ENCODE peak calls at places on chromosomes 16 and 17, in nine cellular contexts. E, H, O, T, G, I, P, U and B are unnamed samples.

GRCh38 chr17:78745407-78746088 is 36.5 kb downstream of the CYTH1 start:
- DNase-seq in E (no peak), H (peak; percentile 27), O (peak; percentile 60), T (peak; percentile 44), G (peak; percentile 51), I (no peak), P (no peak), U (peak; percentile 51), B (no peak)

GRCh38 chr17:1643293-1643998 is 2.1 kb downstream of the SCARF1 start:
- DNase-seq in E (peak; percentile 65), H (peak; percentile 67), O (peak; percentile 79), T (peak; percentile 82), G (peak; percentile 93), I (no peak), P (no peak), U (peak; percentile 43), B (peak; percentile 70)

GRCh38 chr16:57115504-57116182 is 23.3 kb downstream of the CPNE2 start:
- DNase-seq in E (no peak), H (no peak), O (no peak), T (peak; percentile 82), G (no peak), I (peak; percentile 78), P (no peak), U (no peak), B (no peak)

GRCh38 chr17:75979705-75980187 is 706 bp downstream of the TEN1 start:
- DNase-seq in E (no peak), H (no peak), O (no peak), T (no peak), G (no peak), I (no peak), P (no peak), U (no peak), B (no peak)

GRCh38 chr16:50771366-50771765 is 29.5 kb downstream of the CYLD start:
- DNase-seq in E (no peak), H (no peak), O (no peak), T (no peak), G (no peak), I (no peak), P (no peak), U (no peak), B (no peak)

GRCh38 chr17:76982408-76983074 is 114.3 kb downstream of the MGAT5B start:
- DNase-seq in E (no peak), H (no peak), O (peak; percentile 43), T (no peak), G (no peak), I (no peak), P (no peak), U (no peak), B (no peak)

GRCh38 chr17:50957600-50958575 is 91.7 kb upstream of the TOB1 start:
- DNase-seq in E (no peak), H (no peak), O (no peak), T (no peak), G (no peak), I (no peak), P (no peak), U (no peak), B (no peak)

GRCh38 chr16:396199-396598 is 800 bp upstream of the NME4 start:
- DNase-seq in E (no peak), H (no peak), O (no peak), T (no peak), G (no peak), I (no peak), P (no peak), U (no peak), B (no peak)

GRCh38 chr17:50381260-50381815 is 8.3 kb downstream of the EME1 start:
- DNase-seq in E (no peak), H (no peak), O (no peak), T (no peak), G (no peak), I (no peak), P (no peak), U (no peak), B (no peak)

GRCh38 chr16:86215979-86216585 is 294.2 kb upstream of the FOXF1 start:
- DNase-seq in E (no peak), H (no peak), O (no peak), T (no peak), G (no peak), I (peak; percentile 61), P (no peak), U (no peak), B (no peak)

GRCh38 chr17:28871056-28871579 is 16.3 kb downstream of the ERAL1 start:
- DNase-seq in E (no peak), H (no peak), O (peak; percentile 38), T (no peak), G (no peak), I (no peak), P (no peak), U (no peak), B (no peak)

GRCh38 chr16:54466233-54466632 is 179.6 kb upstream of the IRX3 start:
- DNase-seq in E (no peak), H (no peak), O (no peak), T (no peak), G (no peak), I (no peak), P (no peak), U (no peak), B (no peak)

GRCh38 chr16:55333690-55334089 is 9.7 kb downstream of the IRX6 start:
- DNase-seq in E (no peak), H (no peak), O (no peak), T (no peak), G (no peak), I (no peak), P (no peak), U (no peak), B (no peak)

GRCh38 chr17:3512512-3513171 is 36.8 kb downstream of the ASPA start:
- DNase-seq in E (no peak), H (no peak), O (no peak), T (peak; percentile 90), G (peak; percentile 89), I (peak; percentile 88), P (no peak), U (no peak), B (no peak)

GRCh38 chr17:38611872-38612376 is 6.2 kb upstream of the SRCIN1 start:
- DNase-seq in E (no peak), H (no peak), O (no peak), T (no peak), G (no peak), I (no peak), P (no peak), U (no peak), B (no peak)

GRCh38 chr17:74798239-74798707 is 22.1 kb upstream of the NAT9 start:
- DNase-seq in E (no peak), H (no peak), O (no peak), T (no peak), G (no peak), I (no peak), P (no peak), U (no peak), B (no peak)

DNA sequence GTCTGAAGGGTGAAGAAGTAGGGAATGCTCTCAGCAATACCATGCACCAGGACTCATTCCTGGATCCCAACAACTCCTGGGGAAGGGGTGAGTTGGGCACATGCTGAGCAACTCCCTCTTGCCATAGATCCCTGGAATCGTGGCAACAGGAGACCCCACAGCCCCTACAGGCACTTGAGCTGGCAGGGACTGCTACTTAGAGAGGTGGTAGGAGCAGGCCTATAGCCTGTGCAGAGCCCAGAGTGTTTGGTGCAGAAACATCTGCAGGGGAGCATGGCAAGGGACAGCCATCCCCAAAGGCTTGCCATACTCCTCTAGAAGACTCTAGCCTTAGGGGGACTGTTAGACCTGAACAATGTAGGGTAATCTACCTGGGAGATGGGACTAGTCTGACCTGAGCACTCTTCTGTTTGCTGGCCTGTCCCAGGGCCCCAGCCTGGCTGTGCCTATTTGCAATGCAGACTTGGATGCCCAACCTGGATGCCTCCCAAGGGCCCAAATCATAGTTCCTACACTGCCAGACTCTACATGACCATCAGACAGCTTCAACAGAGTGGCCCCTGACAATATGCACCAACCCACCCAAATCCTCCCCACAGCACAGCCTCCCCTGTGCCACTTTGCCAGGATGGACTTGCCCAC is 568.6 kb upstream of the KIF2B start:
- DNase-seq in E (no peak), H (no peak), O (no peak), T (peak; percentile 31), G (no peak), I (no peak), P (no peak), U (no peak), B (no peak)
- H3K4me3 ChIP-seq in E (no peak overlapping the region), H (no peak overlapping the region), O (no peak overlapping the region), T (no peak overlapping the region), G (no peak overlapping the region), I (no peak overlapping the region), P (no peak overlapping the region), U (no peak overlapping the region), B (no peak overlapping the region)

GRCh38 chr16:17419266-17419665 is 51.5 kb downstream of the XYLT1 start:
- DNase-seq in E (no peak), H (no peak), O (no peak), T (no peak), G (no peak), I (no peak), P (no peak), U (no peak), B (no peak)

GRCh38 chr16:17414916-17415315 is 55.8 kb downstream of the XYLT1 start:
- DNase-seq in E (no peak), H (no peak), O (no peak), T (no peak), G (no peak), I (no peak), P (no peak), U (no peak), B (no peak)

GRCh38 chr16:17420821-17421220 is 49.9 kb downstream of the XYLT1 start:
- DNase-seq in E (no peak), H (no peak), O (no peak), T (no peak), G (no peak), I (no peak), P (no peak), U (no peak), B (no peak)

GRCh38 chr16:17416461-17417221 is 54.1 kb downstream of the XYLT1 start:
- DNase-seq in E (no peak), H (no peak), O (peak; percentile 65), T (no peak), G (peak; percentile 35), I (no peak), P (no peak), U (no peak), B (peak; percentile 18)

GRCh38 chr16:17417740-17418139 is 53.0 kb downstream of the XYLT1 start:
- DNase-seq in E (no peak), H (no peak), O (no peak), T (no peak), G (no peak), I (no peak), P (no peak), U (no peak), B (no peak)
- H3K4me1 ChIP-seq in E (no peaks in the 10 kb centered on the region), H (peaks cover 20% of the 10 kb centered on the region), O (peaks cover 39% of the 10 kb centered on the region), T (no peaks in the 10 kb centered on the region), G (peaks cover 11% of the 10 kb centered on the region), I (no peaks in the 10 kb centered on the region), P (no peaks in the 10 kb centered on the region), U (no peaks in the 10 kb centered on the region), B (peaks cover 27% of the 10 kb centered on the region)

DNA sequence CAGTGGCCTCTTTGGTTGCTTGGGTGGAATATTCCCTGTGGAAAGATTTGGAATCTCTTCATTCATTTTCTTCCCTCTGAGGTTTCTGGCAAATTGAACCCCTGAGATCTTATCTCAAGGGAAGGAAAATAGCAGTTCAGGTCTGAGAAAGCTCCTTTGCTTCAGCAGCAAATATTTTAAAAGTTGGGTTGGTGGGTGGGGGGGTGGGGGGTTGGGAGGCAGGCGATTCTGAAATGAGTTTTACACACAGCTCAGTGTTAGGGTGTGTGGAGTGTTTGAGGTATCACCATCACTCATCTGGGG is 6.9 kb downstream of the TBX2 start:
- DNase-seq in E (no peak), H (no peak), O (no peak), T (no peak), G (no peak), I (no peak), P (no peak), U (no peak), B (no peak)
- H3K4me3 ChIP-seq in E (no peak overlapping the region), H (no peak overlapping the region), O (no peak overlapping the region), T (no peak overlapping the region), G (no peak overlapping the region), I (no peak overlapping the region), P (no peak overlapping the region), U (no peak overlapping the region), B (no peak overlapping the region)

GRCh38 chr16:68273896-68274295 is 9.6 kb downstream of the SLC7A6 start:
- DNase-seq in E (no peak), H (no peak), O (no peak), T (no peak), G (no peak), I (no peak), P (no peak), U (no peak), B (no peak)
- H3K4me1 ChIP-seq in E (peaks cover 14% of the 10 kb centered on the region), H (peaks cover 82% of the 10 kb centered on the region), O (peaks cover 82% of the 10 kb centered on the region), T (no peaks in the 10 kb centered on the region), G (peaks cover 21% of the 10 kb centered on the region), I (no peaks in the 10 kb centered on the region), P (no peaks in the 10 kb centered on the region), U (no peaks in the 10 kb centered on the region), B (peaks cover 71% of the 10 kb centered on the region)